ENCODE peak calls at places on chromosome 10, in seven cellular contexts. P is naive B cell, Y is NCI-H1048, Q is AG09309, F is A172, Z is T-helper 2 cell, H is NCI-H1436. C is an unnamed sample.

GRCh38 chr10:7409732-7410168 is 1.1 kb downstream of the SFMBT2 start:
- DNase-seq in P (no peak), Y (no peak), Q (no peak), F (no peak), Z (no peak), H (no peak), C (no peak)

GRCh38 chr10:73860050-73860491 is 14.3 kb downstream of the CAMK2G start:
- DNase-seq in P (no peak), Y (no peak), Q (no peak), F (no peak), Z (no peak), H (no peak), C (no peak)

GRCh38 chr10:17238445-17239275 is 10.6 kb downstream of the VIM start:
- DNase-seq in P (no peak), Y (no peak), Q (no peak), F (peak; percentile 67), Z (no peak), H (no peak), C (no peak)

GRCh38 chr10:31129261-31129660 is 97.6 kb upstream of the ZNF438 start:
- DNase-seq in P (no peak), Y (no peak), Q (peak; percentile 60), F (peak; percentile 68), Z (no peak), H (no peak), C (no peak)

GRCh38 chr10:102678842-102679289 is 34.6 kb downstream of the TRIM8 start:
- DNase-seq in P (no peak), Y (no peak), Q (no peak), F (peak; percentile 49), Z (no peak), H (peak; percentile 46), C (peak; percentile 49)

GRCh38 chr10:29253096-29254029 is 35.5 kb upstream of the LYZL1 start:
- DNase-seq in P (no peak), Y (no peak), Q (no peak), F (peak; percentile 14), Z (no peak), H (no peak), C (no peak)

GRCh38 chr10:97270523-97271154 is 21.8 kb downstream of the ARHGAP19 start:
- DNase-seq in P (no peak), Y (no peak), Q (no peak), F (no peak), Z (no peak), H (no peak), C (no peak)

GRCh38 chr10:80196270-80196949 is 8.9 kb downstream of the ANXA11 start:
- DNase-seq in P (no peak), Y (no peak), Q (no peak), F (peak; percentile 90), Z (peak; percentile 53), H (no peak), C (no peak)

GRCh38 chr10:69714572-69714971 is 84.5 kb downstream of the FAM241B start:
- DNase-seq in P (no peak), Y (no peak), Q (no peak), F (no peak), Z (no peak), H (no peak), C (no peak)

GRCh38 chr10:132899054-132899750 is 43.2 kb downstream of the CFAP46 start:
- DNase-seq in P (no peak), Y (no peak), Q (no peak), F (no peak), Z (no peak), H (no peak), C (no peak)

GRCh38 chr10:71740069-71740468 is 20.5 kb upstream of the C10orf105 start:
- DNase-seq in P (no peak), Y (no peak), Q (no peak), F (no peak), Z (no peak), H (no peak), C (peak; percentile 33)

GRCh38 chr10:20303453-20304152 is 487.4 kb downstream of the PLXDC2 start:
- DNase-seq in P (no peak), Y (no peak), Q (no peak), F (no peak), Z (no peak), H (no peak), C (no peak)

GRCh38 chr10:77165445-77166316 is 471.9 kb downstream of the KCNMA1 start:
- DNase-seq in P (peak; percentile 14), Y (no peak), Q (no peak), F (peak; percentile 75), Z (no peak), H (peak; percentile 70), C (peak; percentile 12)

GRCh38 chr10:11036424-11037011 is 18.8 kb downstream of the CELF2 start:
- DNase-seq in P (no peak), Y (peak; percentile 54), Q (peak; percentile 11), F (peak; percentile 3), Z (no peak), H (no peak), C (no peak)

GRCh38 chr10:75774780-75775490 is 343.5 kb downstream of the LRMDA start:
- DNase-seq in P (no peak), Y (no peak), Q (no peak), F (no peak), Z (no peak), H (no peak), C (no peak)

GRCh38 chr10:44922826-44923545 is 11.8 kb downstream of the TMEM72 start:
- DNase-seq in P (no peak), Y (no peak), Q (no peak), F (no peak), Z (no peak), H (no peak), C (no peak)

GRCh38 chr10:76252733-76253132 is 821.3 kb downstream of the LRMDA start:
- DNase-seq in P (no peak), Y (no peak), Q (no peak), F (no peak), Z (no peak), H (no peak), C (no peak)

GRCh38 chr10:94403034-94403822 is 887 bp downstream of the TBC1D12 start:
- DNase-seq in P (peak; percentile 71), Y (peak; percentile 10), Q (peak; percentile 11), F (peak; percentile 54), Z (no peak), H (peak; percentile 5), C (peak; percentile 82)

GRCh38 chr10:92419740-92420553 is 129.0 kb downstream of the MARCHF5 start:
- DNase-seq in P (no peak), Y (no peak), Q (no peak), F (no peak), Z (no peak), H (no peak), C (no peak)

GRCh38 chr10:119341236-119342016 is 134.1 kb downstream of the GRK5 start:
- DNase-seq in P (no peak), Y (no peak), Q (no peak), F (peak; percentile 82), Z (peak; percentile 7), H (no peak), C (peak; percentile 36)

GRCh38 chr10:78169214-78169613 is 135.6 kb downstream of the RPS24 start:
- DNase-seq in P (no peak), Y (no peak), Q (no peak), F (no peak), Z (no peak), H (no peak), C (no peak)

GRCh38 chr10:130045091-130045652 is 65.5 kb downstream of the C10orf143 start:
- DNase-seq in P (no peak), Y (no peak), Q (no peak), F (no peak), Z (no peak), H (no peak), C (no peak)

GRCh38 chr10:29377333-29377961 is 88.6 kb downstream of the LYZL1 start:
- DNase-seq in P (no peak), Y (no peak), Q (no peak), F (peak; percentile 46), Z (no peak), H (no peak), C (peak; percentile 28)

GRCh38 chr10:93813507-93814465 is 56.0 kb downstream of the LGI1 start:
- DNase-seq in P (peak; percentile 2), Y (no peak), Q (no peak), F (peak; percentile 73), Z (peak; percentile 19), H (peak; percentile 36), C (peak; percentile 47)

GRCh38 chr10:113691381-113691780 is 11.7 kb downstream of the CASP7 start:
- DNase-seq in P (no peak), Y (no peak), Q (no peak), F (no peak), Z (no peak), H (no peak), C (no peak)

GRCh38 chr10:31978158-31978483 is 49.5 kb upstream of the ARHGAP12 start:
- DNase-seq in P (no peak), Y (no peak), Q (no peak), F (no peak), Z (no peak), H (no peak), C (no peak)

GRCh38 chr10:77974396-77975074 is 48.0 kb upstream of the DLG5 start:
- DNase-seq in P (no peak), Y (no peak), Q (no peak), F (no peak), Z (no peak), H (no peak), C (peak; percentile 20)

GRCh38 chr10:133087679-133088523 is at the start of gene ADGRA1:
- DNase-seq in P (no peak), Y (no peak), Q (no peak), F (peak; percentile 0), Z (no peak), H (no peak), C (no peak)

GRCh38 chr10:49614242-49615198 is 683 bp downstream of the CHAT start:
- DNase-seq in P (no peak), Y (no peak), Q (no peak), F (no peak), Z (no peak), H (no peak), C (no peak)

GRCh38 chr10:110502851-110503301 is 5.2 kb downstream of the DUSP5 start:
- DNase-seq in P (peak; percentile 84), Y (no peak), Q (peak; percentile 76), F (peak; percentile 82), Z (no peak), H (no peak), C (peak; percentile 97)

GRCh38 chr10:29081971-29082699 is 206.7 kb upstream of the LYZL1 start:
- DNase-seq in P (no peak), Y (no peak), Q (no peak), F (no peak), Z (no peak), H (no peak), C (no peak)

GRCh38 chr10:16612148-16612742 is 90.6 kb upstream of the C1QL3 start:
- DNase-seq in P (no peak), Y (no peak), Q (no peak), F (peak; percentile 46), Z (no peak), H (no peak), C (peak; percentile 51)

GRCh38 chr10:14074062-14074884 is 256.5 kb downstream of the FRMD4A start:
- DNase-seq in P (no peak), Y (no peak), Q (peak; percentile 100), F (peak; percentile 94), Z (no peak), H (no peak), C (no peak)

GRCh38 chr10:28135258-28135657 is 136.4 kb upstream of the ODAD2 start:
- DNase-seq in P (no peak), Y (no peak), Q (no peak), F (no peak), Z (no peak), H (no peak), C (no peak)

GRCh38 chr10:48450233-48450810 is 143.8 kb downstream of the MAPK8 start:
- DNase-seq in P (no peak), Y (no peak), Q (no peak), F (no peak), Z (no peak), H (no peak), C (no peak)

GRCh38 chr10:7563368-7563767 is 103.4 kb downstream of the ITIH5 start:
- DNase-seq in P (no peak), Y (no peak), Q (no peak), F (no peak), Z (no peak), H (no peak), C (peak; percentile 27)

GRCh38 chr10:8053446-8054242 is 844 bp upstream of the GATA3 start:
- DNase-seq in P (peak; percentile 46), Y (peak; percentile 84), Q (peak; percentile 21), F (peak; percentile 74), Z (peak; percentile 96), H (no peak), C (peak; percentile 66)